ENCODE peak calls at places on chromosomes 6 and 20, in eight cellular contexts. T is GM12865; S is cardiac fibroblast; Z is CD8-positive, alpha-beta T cell; B is SJSA1; G is small intestine; Y is skeletal muscle cell; I is mesenchymal stem cell. E is an unnamed sample.

GRCh38 chr6:105986998-105987397 is 99.1 kb upstream of the PRDM1 start:
- DNase-seq in T (no peak), S (peak; percentile 34), Z (no peak), B (no peak), G (no peak), Y (no peak), I (no peak), E (no peak)

GRCh38 chr6:50791900-50792508 is 26.7 kb upstream of the TFAP2B start:
- DNase-seq in T (peak; percentile 37), S (peak; percentile 58), Z (no peak), B (no peak), G (peak; percentile 46), Y (peak; percentile 2), I (peak; percentile 24), E (no peak)

GRCh38 chr6:130557481-130558112 is 191.8 kb downstream of the TMEM200A start:
- DNase-seq in T (peak; percentile 17), S (no peak), Z (no peak), B (no peak), G (no peak), Y (no peak), I (no peak), E (no peak)

GRCh38 chr20:44856847-44857448 is 28.6 kb upstream of the YWHAB start:
- DNase-seq in T (peak; percentile 16), S (no peak), Z (no peak), B (no peak), G (no peak), Y (no peak), I (no peak), E (no peak)

GRCh38 chr6:128667339-128667858 is 147.0 kb upstream of the PTPRK start:
- DNase-seq in T (no peak), S (no peak), Z (no peak), B (no peak), G (no peak), Y (no peak), I (no peak), E (no peak)

GRCh38 chr6:141521440-141521839 is 611.3 kb upstream of the GJE1 start:
- DNase-seq in T (no peak), S (peak; percentile 72), Z (no peak), B (no peak), G (no peak), Y (no peak), I (no peak), E (no peak)

GRCh38 chr6:105428342-105428957 is 25.6 kb upstream of the PREP start:
- DNase-seq in T (no peak), S (peak; percentile 96), Z (no peak), B (peak; percentile 63), G (no peak), Y (peak; percentile 89), I (peak; percentile 62), E (no peak)

GRCh38 chr6:113858067-113858604 is 991 bp downstream of the MARCKS start:
- DNase-seq in T (peak; percentile 76), S (peak; percentile 67), Z (no peak), B (peak; percentile 51), G (no peak), Y (no peak), I (peak; percentile 60), E (peak; percentile 56)

GRCh38 chr6:53325785-53326184 is 23.0 kb downstream of the ELOVL5 start:
- DNase-seq in T (no peak), S (no peak), Z (no peak), B (no peak), G (no peak), Y (no peak), I (no peak), E (no peak)

GRCh38 chr6:26230336-26230735 is 134.7 kb upstream of the BTN3A2 start:
- DNase-seq in T (no peak), S (no peak), Z (no peak), B (no peak), G (no peak), Y (no peak), I (no peak), E (no peak)

GRCh38 chr6:26233608-26234420 is 131.2 kb upstream of the BTN3A2 start:
- DNase-seq in T (peak; percentile 94), S (peak; percentile 73), Z (peak; percentile 81), B (peak; percentile 80), G (peak; percentile 79), Y (no peak), I (peak; percentile 81), E (peak; percentile 75)

GRCh38 chr6:26231006-26231587 is 133.9 kb upstream of the BTN3A2 start:
- DNase-seq in T (no peak), S (no peak), Z (no peak), B (no peak), G (no peak), Y (no peak), I (no peak), E (no peak)

GRCh38 chr6:26232950-26233607 is 131.9 kb upstream of the BTN3A2 start:
- DNase-seq in T (peak; percentile 78), S (peak; percentile 75), Z (peak; percentile 71), B (no peak), G (no peak), Y (no peak), I (no peak), E (no peak)

GRCh38 chr6:26232306-26232949 is 132.6 kb upstream of the BTN3A2 start:
- DNase-seq in T (no peak), S (no peak), Z (no peak), B (no peak), G (no peak), Y (no peak), I (no peak), E (no peak)
- H3K4me3 ChIP-seq in T (peak overlapping the region; percentile 66), S (no peak overlapping the region), Z (peak overlapping the region; percentile 66), B (peak overlapping the region; percentile 39), G (no peak overlapping the region), Y (peak overlapping the region; percentile 55), I (no peak overlapping the region), E (no peak overlapping the region)

GRCh38 chr6:46453756-46454316 is 37.4 kb downstream of the RCAN2 start:
- DNase-seq in T (no peak), S (peak; percentile 28), Z (no peak), B (no peak), G (no peak), Y (peak; percentile 49), I (no peak), E (no peak)
- H3K4me3 ChIP-seq in T (no peak overlapping the region), S (no peak overlapping the region), Z (no peak overlapping the region), B (no peak overlapping the region), G (no peak overlapping the region), Y (no peak overlapping the region), I (no peak overlapping the region), E (no peak overlapping the region)

DNA sequence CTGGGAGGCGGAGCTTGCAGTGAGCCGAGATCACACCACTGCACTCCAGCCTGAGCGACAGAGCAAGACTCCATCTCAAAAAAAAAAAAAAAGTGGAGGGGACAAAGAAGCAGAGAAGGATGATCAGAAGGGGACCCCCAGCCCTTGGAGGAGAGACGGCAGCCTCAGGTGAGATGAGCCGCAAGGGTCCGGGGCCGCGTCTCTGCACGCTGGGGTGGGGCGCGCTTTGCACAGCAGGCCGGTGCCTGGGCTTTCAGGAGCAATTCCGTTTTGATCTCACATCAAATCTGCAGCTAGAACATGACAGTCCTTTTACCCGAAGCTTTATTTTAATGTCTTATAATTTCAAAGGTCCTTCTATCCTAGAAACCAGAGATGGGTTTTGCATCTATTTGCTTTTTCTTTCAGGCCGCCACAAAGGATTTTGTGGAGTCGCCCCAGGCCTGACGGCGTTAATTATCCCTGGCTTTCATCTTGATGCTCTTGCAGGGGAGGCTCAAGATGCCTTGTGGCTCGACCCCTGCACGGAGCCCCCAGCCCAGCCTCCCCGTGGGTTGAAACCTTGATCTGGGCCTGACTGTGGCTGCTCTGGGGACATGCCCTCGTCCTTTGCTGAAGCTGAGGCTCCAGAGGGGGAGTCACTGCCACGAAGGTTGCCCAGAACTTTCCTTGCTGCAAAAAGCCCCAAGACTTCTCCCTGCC is 17.3 kb downstream of the HRH3 start:
- DNase-seq in T (no peak), S (no peak), Z (no peak), B (no peak), G (no peak), Y (no peak), I (no peak), E (no peak)
- H3K4me3 ChIP-seq in T (no peak overlapping the region), S (no peak overlapping the region), Z (no peak overlapping the region), B (no peak overlapping the region), G (no peak overlapping the region), Y (no peak overlapping the region), I (no peak overlapping the region), E (no peak overlapping the region)

GRCh38 chr6:39983193-39983592 is 48.9 kb upstream of the MOCS1 start:
- DNase-seq in T (no peak), S (no peak), Z (no peak), B (no peak), G (no peak), Y (no peak), I (no peak), E (no peak)
- H3K4me3 ChIP-seq in T (no peak overlapping the region), S (no peak overlapping the region), Z (no peak overlapping the region), B (no peak overlapping the region), G (no peak overlapping the region), Y (no peak overlapping the region), I (no peak overlapping the region), E (no peak overlapping the region)

DNA sequence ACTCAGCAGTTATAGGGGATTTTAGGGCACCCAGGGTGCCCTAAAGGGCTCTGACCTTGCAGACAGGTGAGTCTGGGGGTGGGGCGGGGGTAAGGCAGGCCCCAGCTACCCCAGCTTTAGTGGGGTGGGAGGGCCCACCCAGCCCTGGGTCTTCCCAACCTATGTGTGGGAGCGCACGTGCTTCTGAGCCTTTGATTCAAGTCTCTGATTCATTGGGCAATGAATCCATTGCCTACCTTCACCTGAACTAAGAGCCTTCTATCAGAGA is 935 bp downstream of the SERPINB1 start:
- DNase-seq in T (no peak), S (no peak), Z (no peak), B (no peak), G (no peak), Y (no peak), I (no peak), E (no peak)
- H3K4me3 ChIP-seq in T (no peak overlapping the region), S (peak overlapping the region; percentile 54), Z (peak overlapping the region; percentile 76), B (peak overlapping the region; percentile 45), G (peak overlapping the region; percentile 78), Y (peak overlapping the region; percentile 34), I (no peak overlapping the region), E (peak overlapping the region; percentile 45)

GRCh38 chr20:62225820-62226635 is 6.0 kb upstream of the HRH3 start:
- DNase-seq in T (no peak), S (no peak), Z (no peak), B (no peak), G (no peak), Y (no peak), I (no peak), E (no peak)

GRCh38 chr20:62228982-62229545 is 9.0 kb upstream of the HRH3 start:
- DNase-seq in T (no peak), S (no peak), Z (no peak), B (no peak), G (no peak), Y (no peak), I (no peak), E (no peak)

GRCh38 chr20:62226707-62227590 is 6.9 kb upstream of the HRH3 start:
- DNase-seq in T (no peak), S (no peak), Z (no peak), B (no peak), G (no peak), Y (no peak), I (no peak), E (no peak)

GRCh38 chr20:62227977-62228958 is 8.2 kb upstream of the HRH3 start:
- DNase-seq in T (no peak), S (no peak), Z (no peak), B (no peak), G (peak; percentile 44), Y (no peak), I (no peak), E (peak; percentile 62)

DNA sequence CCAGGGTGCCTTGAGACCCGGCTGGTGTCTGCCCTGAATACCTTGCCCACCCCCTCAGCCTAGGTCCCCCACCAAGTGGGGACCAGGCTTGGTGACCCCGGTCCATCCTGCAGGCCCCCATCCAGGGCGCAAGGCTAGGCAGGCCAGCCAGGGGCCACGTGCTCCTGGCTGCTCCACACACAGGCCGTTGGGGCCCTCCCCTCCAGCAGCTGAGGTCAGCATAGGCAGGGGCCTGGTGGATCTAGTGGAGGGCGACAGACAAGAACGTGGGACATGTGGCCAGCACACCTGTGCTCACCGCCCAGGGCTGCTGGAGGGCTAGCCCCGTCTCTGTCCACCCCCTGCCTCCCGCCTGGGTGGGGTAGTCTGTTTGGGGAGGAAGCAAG is 7.5 kb upstream of the HRH3 start:
- DNase-seq in T (no peak), S (no peak), Z (no peak), B (no peak), G (no peak), Y (no peak), I (no peak), E (no peak)
- H3K4me3 ChIP-seq in T (no peak overlapping the region), S (no peak overlapping the region), Z (no peak overlapping the region), B (no peak overlapping the region), G (no peak overlapping the region), Y (no peak overlapping the region), I (no peak overlapping the region), E (no peak overlapping the region)